ENCODE peak calls at places on chromosomes 12 and 14, in nine cellular contexts. J is tibial artery, R is pancreas, F is CD14-positive monocyte, V is WTC11, L is heart left ventricle, D is uterus, Z is nephron progenitor cell, Q is foreskin keratinocyte. M is an unnamed sample.

GRCh38 chr14:73591690-73592448 is at the start of gene ACOT4:
- DNase-seq in J (no peak), R (peak; percentile 81), F (no peak), V (peak; percentile 59), L (peak; percentile 62), D (no peak), Z (peak; percentile 55), Q (no peak), M (peak; percentile 32)

GRCh38 chr12:28893365-28893764 is 255.7 kb upstream of the FAR2 start:
- DNase-seq in J (no peak), R (no peak), F (no peak), V (no peak), L (no peak), D (no peak), Z (no peak), Q (no peak), M (no peak)

GRCh38 chr14:87888136-87888999 is 104.6 kb downstream of the GALC start:
- DNase-seq in J (peak; percentile 67), R (no peak), F (no peak), V (peak; percentile 84), L (no peak), D (no peak), Z (peak; percentile 32), Q (no peak), M (no peak)

GRCh38 chr14:93395227-93395626 is 35.5 kb upstream of the UNC79 start:
- DNase-seq in J (no peak), R (no peak), F (peak; percentile 51), V (no peak), L (no peak), D (no peak), Z (no peak), Q (no peak), M (no peak)

GRCh38 chr12:68240975-68241374 is 12.4 kb downstream of the IL22 start:
- DNase-seq in J (no peak), R (no peak), F (no peak), V (no peak), L (no peak), D (peak; percentile 55), Z (no peak), Q (no peak), M (no peak)

GRCh38 chr14:101559250-101559623 is 2.1 kb upstream of the DIO3 start:
- DNase-seq in J (no peak), R (no peak), F (no peak), V (no peak), L (no peak), D (no peak), Z (no peak), Q (no peak), M (no peak)

GRCh38 chr14:104370256-104370870 is 209.2 kb upstream of the C14orf180 start:
- DNase-seq in J (no peak), R (no peak), F (no peak), V (peak; percentile 66), L (no peak), D (no peak), Z (peak; percentile 32), Q (no peak), M (no peak)

GRCh38 chr14:91063119-91063518 is 2.7 kb upstream of the RPS6KA5 start:
- DNase-seq in J (no peak), R (no peak), F (no peak), V (no peak), L (no peak), D (no peak), Z (no peak), Q (no peak), M (no peak)

GRCh38 chr12:132199526-132200319 is 55.5 kb downstream of the NOC4L start:
- DNase-seq in J (no peak), R (no peak), F (no peak), V (no peak), L (peak; percentile 46), D (no peak), Z (no peak), Q (no peak), M (no peak)

GRCh38 chr14:93914278-93914677 is 12.9 kb upstream of the FAM181A start:
- DNase-seq in J (no peak), R (no peak), F (no peak), V (no peak), L (no peak), D (no peak), Z (no peak), Q (no peak), M (no peak)

GRCh38 chr12:113244015-113244983 is 23.0 kb downstream of the TPCN1 start:
- DNase-seq in J (peak; percentile 94), R (peak; percentile 88), F (no peak), V (no peak), L (peak; percentile 80), D (peak; percentile 63), Z (no peak), Q (no peak), M (no peak)

GRCh38 chr14:75229923-75230792 is 48.5 kb upstream of the FOS start:
- DNase-seq in J (no peak), R (no peak), F (no peak), V (no peak), L (no peak), D (no peak), Z (no peak), Q (peak; percentile 99), M (no peak)

GRCh38 chr14:77590845-77591506 is 25.5 kb downstream of the SPTLC2 start:
- DNase-seq in J (no peak), R (no peak), F (no peak), V (no peak), L (no peak), D (no peak), Z (no peak), Q (peak; percentile 94), M (no peak)

GRCh38 chr12:128726866-128727265 is 96.9 kb downstream of the SLC15A4 start:
- DNase-seq in J (no peak), R (no peak), F (no peak), V (no peak), L (no peak), D (no peak), Z (no peak), Q (no peak), M (no peak)

GRCh38 chr12:51817027-51817953 is 31.2 kb downstream of the FIGNL2 start:
- DNase-seq in J (no peak), R (no peak), F (no peak), V (no peak), L (no peak), D (no peak), Z (no peak), Q (no peak), M (no peak)

GRCh38 chr12:72365151-72365550 is 93.0 kb downstream of the TRHDE start:
- DNase-seq in J (no peak), R (no peak), F (no peak), V (no peak), L (no peak), D (no peak), Z (no peak), Q (no peak), M (no peak)

GRCh38 chr12:72359416-72359815 is 87.2 kb downstream of the TRHDE start:
- DNase-seq in J (no peak), R (no peak), F (no peak), V (no peak), L (no peak), D (no peak), Z (no peak), Q (no peak), M (no peak)
- TF ChIP-seq CTCF in J (no peak), R (no peak), F (no peak), V (no peak), L (no peak), D (no peak), Z (no peak), Q (no peak), M (no peak)

DNA sequence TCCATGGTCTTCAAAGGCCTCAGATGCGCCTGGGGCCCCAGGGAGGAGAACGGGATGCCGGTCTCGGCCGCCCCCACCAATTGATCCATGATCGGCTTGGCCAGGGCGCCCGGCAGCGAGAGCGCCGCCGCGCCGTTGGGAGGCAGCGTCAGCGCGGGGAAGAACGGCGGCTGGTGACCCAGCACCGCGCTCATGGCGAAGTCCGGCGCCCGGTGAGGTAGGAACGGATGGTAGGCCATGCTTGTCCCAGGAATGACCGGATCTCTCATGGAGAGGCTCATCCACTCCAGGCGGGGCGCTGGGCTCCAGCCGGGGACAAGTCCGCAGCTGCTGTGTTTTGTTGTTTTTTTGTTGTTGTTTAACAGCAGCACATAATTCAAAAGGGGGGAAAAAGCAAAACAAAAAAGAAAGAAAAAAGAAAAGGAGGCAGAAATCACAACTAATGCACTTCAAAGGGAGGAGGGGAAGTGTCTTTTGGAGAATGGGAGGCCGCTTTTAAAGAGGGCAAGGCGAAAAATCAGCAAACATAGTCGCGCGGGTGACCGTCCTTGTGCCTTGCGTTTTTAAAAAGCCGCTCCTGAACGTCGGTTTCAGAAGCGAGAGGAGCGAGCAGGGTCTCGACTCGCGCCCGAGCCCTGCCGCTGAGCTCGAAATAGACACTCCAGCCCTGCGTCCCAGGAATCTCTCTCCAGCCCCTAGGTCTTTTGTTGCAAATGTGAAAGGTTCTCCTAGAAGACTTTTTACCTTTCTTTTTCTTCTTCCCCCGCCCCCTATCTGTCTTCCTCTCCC is 861 bp downstream of the TBX3 start:
- DNase-seq in J (no peak), R (no peak), F (no peak), V (no peak), L (no peak), D (no peak), Z (peak; percentile 62), Q (no peak), M (no peak)
- TF ChIP-seq CTCF in J (no peak), R (no peak), F (no peak), V (no peak), L (no peak), D (no peak), Z (no peak), Q (peak; percentile 27), M (no peak)

GRCh38 chr14:85958069-85958468 is 428.1 kb downstream of the FLRT2 start:
- DNase-seq in J (no peak), R (no peak), F (no peak), V (no peak), L (no peak), D (no peak), Z (no peak), Q (no peak), M (no peak)
- TF ChIP-seq CTCF in J (no peak), R (no peak), F (no peak), V (no peak), L (no peak), D (no peak), Z (no peak), Q (no peak), M (no peak)

GRCh38 chr14:103055693-103056092 is 1.7 kb downstream of the CDC42BPB start:
- DNase-seq in J (no peak), R (no peak), F (no peak), V (no peak), L (no peak), D (no peak), Z (no peak), Q (no peak), M (no peak)

GRCh38 chr14:103057372-103058208 is at the start of gene CDC42BPB:
- DNase-seq in J (peak; percentile 94), R (peak; percentile 94), F (no peak), V (peak; percentile 85), L (peak; percentile 94), D (peak; percentile 84), Z (peak; percentile 90), Q (peak; percentile 60), M (peak; percentile 75)

GRCh38 chr14:103058209-103059055 is 1.1 kb upstream of the CDC42BPB start:
- DNase-seq in J (peak; percentile 69), R (no peak), F (no peak), V (no peak), L (no peak), D (peak; percentile 46), Z (peak; percentile 50), Q (no peak), M (peak; percentile 23)

GRCh38 chr14:103057028-103057371 is 349 bp downstream of the CDC42BPB start:
- DNase-seq in J (peak; percentile 69), R (no peak), F (no peak), V (no peak), L (no peak), D (no peak), Z (no peak), Q (no peak), M (peak; percentile 26)

GRCh38 chr14:103056322-103057027 is 874 bp downstream of the CDC42BPB start:
- DNase-seq in J (peak; percentile 77), R (peak; percentile 73), F (no peak), V (peak; percentile 60), L (peak; percentile 87), D (peak; percentile 75), Z (peak; percentile 77), Q (no peak), M (peak; percentile 45)
- TF ChIP-seq CTCF in J (no peak), R (no peak), F (no peak), V (no peak), L (no peak), D (no peak), Z (no peak), Q (no peak), M (no peak)

M was measured in neural crest cell.